ENCODE peak calls at places on chromosomes 13 and 19, in nine cellular contexts. L is aorta; M is CD8-positive, alpha-beta T cell; T is esophagus squamous epithelium; P is upper lobe of left lung; N is mammary epithelial cell; Q is body of pancreas; U is tibial nerve; W is upper lobe of right lung. B is an unnamed sample. For H3K9me3, the result is how much of the 10 kb centered on the place peaks cover.

GRCh38 chr13:85197431-85197830 is 601.8 kb downstream of the SLITRK6 start:
- DNase-seq in Q (no peak), W (no peak), U (no peak), M (no peak), P (no peak), L (no peak), N (no peak), T (no peak), B (no peak)

GRCh38 chr19:7534531-7534980 is 961 bp upstream of the PNPLA6 start:
- DNase-seq in T (no peak), W (no peak), U (peak), N (peak), P (no peak), M (no peak), L (peak), Q (peak), B (no peak)

GRCh38 chr19:18741566-18742121 is 49.5 kb downstream of the COMP start:
- DNase-seq in P (peak), L (no peak), N (no peak), W (peak), M (no peak), U (no peak), T (no peak), Q (peak), B (no peak)

GRCh38 chr19:38737297-38737865 is 6.9 kb downstream of the CAPN12 start:
- DNase-seq in U (no peak), L (peak), T (no peak), W (peak), P (peak), Q (no peak), M (no peak), N (peak), B (no peak)

GRCh38 chr19:47152632-47153031 is 22.0 kb downstream of the SAE1 start:
- DNase-seq in Q (no peak), T (no peak), N (peak), L (no peak), U (no peak), P (no peak), M (no peak), W (no peak), B (no peak)

GRCh38 chr13:50370303-50370950 is 355.2 kb downstream of the KCNRG start:
- DNase-seq in W (no peak), U (no peak), T (no peak), P (no peak), Q (no peak), L (no peak), M (no peak), N (no peak), B (no peak)

GRCh38 chr19:2215281-2215751 is 20.8 kb downstream of the PLEKHJ1 start:
- DNase-seq in U (no peak), W (no peak), L (no peak), T (no peak), N (no peak), M (no peak), Q (no peak), P (peak), B (peak)

GRCh38 chr19:48812094-48812929 is 1.5 kb upstream of the BCAT2 start:
- DNase-seq in T (peak), W (peak), L (peak), U (peak), N (peak), P (peak), M (peak), Q (peak), B (peak)

GRCh38 chr13:101967216-101967615 is 434.6 kb downstream of the FGF14 start:
- DNase-seq in M (no peak), U (no peak), P (no peak), T (no peak), Q (no peak), W (no peak), L (no peak), N (no peak), B (no peak)

GRCh38 chr13:49341941-49342340 is 94.2 kb downstream of the CDADC1 start:
- DNase-seq in Q (no peak), T (no peak), L (no peak), P (no peak), M (no peak), N (no peak), U (no peak), W (no peak), B (no peak)

GRCh38 chr19:5967994-5968430 is 9.9 kb downstream of the RANBP3 start:
- DNase-seq in P (no peak), W (no peak), U (peak), L (peak), N (peak), T (no peak), Q (peak), M (peak), B (peak)

GRCh38 chr19:14497347-14497921 is 1.5 kb upstream of the GIPC1 start:
- DNase-seq in N (no peak), L (no peak), M (no peak), Q (no peak), P (peak), T (no peak), U (no peak), W (peak), B (no peak)

GRCh38 chr19:58054792-58055482 is 4.1 kb upstream of the ZNF135 start:
- DNase-seq in Q (peak), M (no peak), P (no peak), U (no peak), N (no peak), L (peak), W (no peak), T (no peak), B (no peak)

GRCh38 chr13:43357435-43358065 is 334.2 kb downstream of the DNAJC15 start:
- DNase-seq in Q (no peak), M (no peak), L (no peak), N (no peak), P (no peak), U (no peak), T (no peak), W (no peak), B (no peak)

GRCh38 chr13:25406377-25406776 is 34.6 kb downstream of the ATP8A2 start:
- DNase-seq in L (no peak), T (no peak), U (no peak), N (peak), M (no peak), P (no peak), Q (no peak), W (no peak), B (no peak)

GRCh38 chr19:10501971-10502523 is 1.1 kb downstream of the KEAP1 start:
- DNase-seq in N (no peak), U (peak), M (peak), L (peak), Q (peak), T (no peak), P (peak), W (peak), B (peak)

GRCh38 chr13:81874681-81875661 is 1534.0 kb upstream of the SPRY2 start:
- DNase-seq in U (no peak), P (no peak), Q (no peak), M (no peak), L (no peak), T (no peak), W (no peak), N (no peak), B (no peak)

GRCh38 chr13:102198418-102199322 is 203.2 kb downstream of the FGF14 start:
- DNase-seq in U (no peak), W (no peak), M (no peak), Q (no peak), L (no peak), T (no peak), N (peak), P (no peak), B (no peak)

GRCh38 chr19:54373781-54374266 is 9.1 kb upstream of the LAIR1 start:
- DNase-seq in T (no peak), L (peak), N (no peak), U (peak), P (no peak), M (no peak), Q (no peak), W (no peak), B (no peak)

GRCh38 chr13:76489299-76489698 is 396.9 kb downstream of the KCTD12 start:
- DNase-seq in L (no peak), N (no peak), P (no peak), U (no peak), M (no peak), Q (no peak), W (no peak), T (no peak), B (no peak)

GRCh38 chr13:80340643-80341097 is 256 bp downstream of the SPRY2 start:
- DNase-seq in T (peak), Q (peak), M (no peak), W (no peak), U (peak), N (no peak), P (no peak), L (peak), B (no peak)
- H3K27ac ChIP-seq in T (peak), Q (peak), M (no peak), W (peak), U (peak), N (peak), P (peak), L (peak), B (no peak)

GRCh38 chr19:15621801-15622200 is 6.8 kb downstream of the CYP4F8 start:
- DNase-seq in T (no peak), M (no peak), Q (no peak), N (no peak), L (no peak), U (no peak), W (no peak), P (no peak), B (no peak)
- H3K9me3 ChIP-seq in T (under half), M (under half), Q (under half), N (under half), L (under half), U (under half), W (under half), P (under half), B (under half)

GRCh38 chr13:27135023-27135422 is 36.6 kb downstream of the USP12 start:
- DNase-seq in L (no peak), W (no peak), N (no peak), U (no peak), T (no peak), P (no peak), M (no peak), Q (no peak), B (no peak)
- H3K27ac ChIP-seq in L (no peak), W (no peak), N (no peak), U (no peak), T (no peak), P (no peak), M (no peak), Q (no peak), B (no peak)

DNA sequence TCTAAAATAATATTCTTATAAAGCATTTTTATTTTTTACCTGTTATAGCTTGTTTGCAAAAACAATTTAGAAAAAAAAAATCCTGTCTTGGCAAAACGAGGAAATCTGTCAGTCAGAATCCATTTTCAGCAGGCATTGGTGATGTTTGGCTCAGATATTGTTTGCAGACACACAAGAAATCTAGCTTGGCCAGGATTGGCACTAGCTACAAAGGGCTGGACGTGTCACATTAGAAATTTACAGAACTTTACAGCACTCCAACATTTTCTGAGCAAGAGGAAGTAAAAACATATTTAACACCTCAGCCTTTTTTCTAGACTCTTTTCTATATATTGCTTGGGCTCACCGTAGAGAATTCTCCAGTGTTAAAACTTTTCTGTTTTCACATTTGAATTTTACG is 9.9 kb downstream of the ZNF91 start:
- DNase-seq in T (no peak), Q (no peak), L (no peak), M (no peak), U (no peak), P (no peak), N (no peak), W (no peak), B (no peak)
- H3K9me3 ChIP-seq in T (under half), Q (under half), L (under half), M (under half), U (half or more), P (half or more), N (under half), W (under half), B (half or more)

DNA sequence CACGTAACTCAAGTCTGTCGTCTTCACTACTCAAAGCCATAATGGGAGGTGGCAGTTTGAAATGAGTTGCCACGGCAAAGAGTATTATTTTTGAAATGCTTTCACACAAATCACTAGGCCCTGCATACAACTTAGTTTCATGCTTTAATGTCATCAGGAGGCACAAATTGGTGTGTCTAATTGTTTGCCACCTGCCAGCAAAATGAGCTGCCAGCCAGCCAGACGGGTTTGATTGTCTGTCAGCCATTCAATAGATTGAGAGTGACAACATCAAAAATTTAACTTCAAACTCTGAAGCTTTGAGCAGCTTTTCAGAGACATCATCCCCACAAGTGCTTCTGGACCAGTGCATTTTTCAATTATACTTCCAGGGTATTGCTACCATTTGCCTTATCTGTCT is 256.8 kb downstream of the NBEA start:
- DNase-seq in U (no peak), L (no peak), Q (no peak), W (no peak), M (no peak), T (no peak), P (no peak), N (no peak), B (no peak)
- H3K27ac ChIP-seq in U (no peak), L (no peak), Q (no peak), W (no peak), M (no peak), T (no peak), P (no peak), N (no peak), B (no peak)

GRCh38 chr13:94708031-94708571 is 4.2 kb downstream of the SOX21 start:
- DNase-seq in M (no peak), W (no peak), Q (no peak), N (no peak), T (no peak), U (no peak), P (peak), L (no peak), B (no peak)
- H3K9me3 ChIP-seq in M (under half), W (under half), Q (under half), N (under half), T (under half), U (under half), P (under half), L (under half), B (under half)

GRCh38 chr19:55647732-55648656 is at the start of gene CCDC106:
- DNase-seq in L (peak), U (peak), P (peak), W (peak), T (no peak), N (peak), Q (peak), M (peak), B (no peak)
- H3K27ac ChIP-seq in L (peak), U (peak), P (peak), W (peak), T (peak), N (no peak), Q (peak), M (peak), B (peak)

GRCh38 chr19:19820774-19821315 is 705 bp downstream of the ZNF506 start:
- DNase-seq in L (no peak), Q (no peak), T (no peak), N (peak), M (no peak), U (no peak), W (no peak), P (no peak), B (no peak)

GRCh38 chr19:19821366-19822147 is at the start of gene ZNF506:
- DNase-seq in W (peak), P (peak), M (peak), Q (peak), L (peak), U (peak), N (peak), T (peak), B (peak)

GRCh38 chr19:19817357-19817756 is 4.2 kb downstream of the ZNF506 start:
- DNase-seq in Q (no peak), W (no peak), T (no peak), P (no peak), N (no peak), U (no peak), L (no peak), M (peak), B (peak)

GRCh38 chr19:19822148-19822429 is 539 bp upstream of the ZNF506 start:
- DNase-seq in U (no peak), M (no peak), Q (peak), T (no peak), L (no peak), N (no peak), W (no peak), P (no peak), B (no peak)

DNA sequence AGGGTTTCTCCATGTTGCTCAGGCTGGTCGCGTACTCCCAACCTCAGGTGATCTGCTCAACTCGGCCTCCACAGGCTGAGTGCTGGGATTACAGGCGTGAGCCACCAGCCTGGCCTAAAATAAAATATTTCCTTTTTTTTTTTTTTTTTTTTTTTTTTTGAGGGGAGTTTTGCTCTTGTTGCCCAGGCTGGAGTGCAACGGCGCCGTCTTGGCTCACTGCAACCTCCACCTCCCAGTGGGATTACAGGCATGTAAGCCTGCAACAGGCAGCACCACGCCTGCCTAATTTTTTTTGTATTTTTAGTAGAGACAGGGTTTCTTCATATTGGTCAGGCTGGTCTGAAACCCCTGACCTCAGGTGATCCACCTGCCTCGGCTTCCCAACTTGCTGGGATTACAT is 4.9 kb downstream of the ZNF506 start:
- DNase-seq in T (no peak), Q (no peak), U (no peak), L (peak), M (no peak), P (no peak), N (no peak), W (no peak), B (no peak)
- H3K9me3 ChIP-seq in T (under half), Q (under half), U (under half), L (under half), M (under half), P (under half), N (under half), W (under half), B (under half)

GRCh38 chr19:51983361-51983760 is 3.3 kb downstream of the ZNF350 start:
- DNase-seq in U (no peak), L (no peak), N (no peak), T (no peak), Q (no peak), M (no peak), P (no peak), W (no peak), B (no peak)

GRCh38 chr19:51986309-51987291 is at the start of gene ZNF350:
- DNase-seq in U (peak), T (peak), M (peak), W (peak), L (peak), Q (peak), N (peak), P (peak), B (peak)
- H3K27ac ChIP-seq in U (peak), T (peak), M (peak), W (peak), L (peak), Q (peak), N (peak), P (peak), B (peak)

GRCh38 chr13:93017493-93018112 is 209.0 kb upstream of the GPC6 start:
- DNase-seq in T (no peak), P (no peak), W (no peak), N (no peak), U (no peak), Q (no peak), L (no peak), M (no peak), B (no peak)
- H3K9me3 ChIP-seq in T (under half), P (under half), W (under half), N (under half), U (under half), Q (under half), L (under half), M (under half), B (under half)